ENCODE peak calls at places on chromosomes 3 and 15, in six cellular contexts. V is brain microvascular endothelial cell, T is RWPE1, C is breast epithelium, B is astrocyte, I is heart right ventricle. O is an unnamed sample.

GRCh38 chr15:60605879-60606304 is 127.0 kb upstream of the ICE2 start:
- DNase-seq in C (no peak), I (peak; percentile 62), T (no peak), B (peak; percentile 62), V (peak; percentile 75), O (no peak)

GRCh38 chr3:98921957-98922356 is 20.5 kb upstream of the DCBLD2 start:
- DNase-seq in C (no peak), I (peak; percentile 23), B (peak; percentile 45), T (no peak), V (no peak), O (no peak)

GRCh38 chr3:47283596-47284364 is 1.0 kb downstream of the KLHL18 start:
- DNase-seq in T (peak; percentile 7), B (no peak), V (no peak), C (no peak), I (no peak), O (no peak)

GRCh38 chr15:23424111-23424904 is 22.7 kb downstream of the GOLGA6L2 start:
- DNase-seq in I (no peak), B (no peak), V (no peak), T (no peak), C (no peak), O (no peak)

GRCh38 chr15:79089331-79089889 is 1.2 kb downstream of the RASGRF1 start:
- DNase-seq in B (no peak), T (no peak), C (no peak), V (no peak), I (no peak), O (no peak)

GRCh38 chr3:61688307-61688695 is 126.9 kb downstream of the PTPRG start:
- DNase-seq in C (no peak), B (no peak), V (no peak), I (no peak), T (no peak), O (no peak)

GRCh38 chr3:99846472-99846871 is 28.8 kb downstream of the CMSS1 start:
- DNase-seq in V (peak; percentile 49), B (peak; percentile 70), I (peak; percentile 37), C (no peak), T (no peak), O (no peak)

GRCh38 chr15:93035092-93035915 is 53.7 kb downstream of the RGMA start:
- DNase-seq in V (no peak), C (peak; percentile 28), B (no peak), I (no peak), T (no peak), O (peak; percentile 30)

GRCh38 chr15:35912196-35912595 is 366.2 kb upstream of the DPH6 start:
- DNase-seq in B (no peak), T (no peak), I (no peak), C (no peak), V (peak; percentile 20), O (no peak)

GRCh38 chr3:161222662-161223061 is 1.6 kb downstream of the NMD3 start:
- DNase-seq in B (peak; percentile 63), C (no peak), I (no peak), T (no peak), V (no peak), O (no peak)

GRCh38 chr3:53764376-53764775 is 81.8 kb downstream of the CHDH start:
- DNase-seq in I (no peak), T (no peak), B (no peak), V (no peak), C (no peak), O (peak; percentile 56)

GRCh38 chr3:3801510-3801841 is 2.2 kb downstream of the LRRN1 start:
- DNase-seq in I (no peak), V (no peak), B (no peak), C (no peak), T (no peak), O (no peak)

GRCh38 chr3:24002129-24002528 is 57.0 kb downstream of the NR1D2 start:
- DNase-seq in B (no peak), C (no peak), V (no peak), I (no peak), T (no peak), O (no peak)

GRCh38 chr15:89772933-89773583 is 3.1 kb upstream of the MESP2 start:
- DNase-seq in B (no peak), I (no peak), V (no peak), C (no peak), T (no peak), O (no peak)

GRCh38 chr3:168024537-168024941 is 71.2 kb downstream of the GOLIM4 start:
- DNase-seq in I (peak; percentile 27), T (no peak), V (peak; percentile 71), B (peak; percentile 90), C (no peak), O (no peak)

GRCh38 chr15:25863067-25863967 is at the start of gene ATP10A:
- DNase-seq in C (no peak), B (peak; percentile 61), I (peak; percentile 45), V (peak; percentile 40), T (no peak), O (peak; percentile 82)
- H3K27ac ChIP-seq in C (peak within 1 kb of the TSS; percentile 62), B (peak within 1 kb of the TSS; percentile 48), I (peak within 1 kb of the TSS; percentile 64), V (no peak within 1 kb of the TSS), T (peak within 1 kb of the TSS; percentile 60), O (peak within 1 kb of the TSS; percentile 64)

DNA sequence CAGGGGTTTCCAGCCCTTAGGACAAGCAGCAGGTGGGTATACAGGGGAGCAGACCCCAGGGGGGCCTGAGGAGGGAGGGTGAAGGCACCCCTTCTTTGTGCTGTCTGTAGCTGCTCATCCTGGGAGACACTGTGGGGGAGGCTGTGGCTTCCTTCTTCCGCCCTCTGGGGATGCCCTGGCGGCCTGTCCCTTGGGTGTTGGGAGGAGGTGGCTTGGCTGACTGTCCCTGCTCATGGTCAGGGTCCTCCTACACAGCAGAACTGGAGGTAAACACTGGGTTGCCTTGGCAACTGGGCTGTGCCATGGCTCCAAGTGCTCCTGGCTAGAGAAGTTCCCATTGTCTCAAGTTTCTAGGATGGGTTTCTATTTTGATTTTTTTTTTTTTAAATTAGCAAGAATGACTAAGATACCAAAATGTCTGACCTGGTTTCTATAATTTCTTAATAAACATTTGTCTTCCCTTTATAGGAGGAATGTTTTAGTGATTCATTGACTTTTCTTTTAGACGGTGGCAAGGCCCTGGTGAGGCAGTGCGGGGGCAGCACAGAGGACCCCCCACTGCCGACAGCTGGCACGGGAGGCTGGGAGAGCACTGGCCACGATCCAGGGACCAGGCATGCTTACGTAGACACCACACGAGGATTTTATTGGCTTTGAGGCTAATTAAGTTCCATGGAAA is 12.4 kb downstream of the KLF13 start:
- DNase-seq in T (no peak), B (peak; percentile 77), I (peak; percentile 88), V (peak; percentile 88), C (no peak), O (peak; percentile 87)
- H3K27ac ChIP-seq in T (peak overlapping the region; percentile 95), B (peak overlapping the region; percentile 78), I (peak overlapping the region; percentile 100), V (peak overlapping the region; percentile 36), C (peak overlapping the region; percentile 89), O (peak overlapping the region; percentile 85)

DNA sequence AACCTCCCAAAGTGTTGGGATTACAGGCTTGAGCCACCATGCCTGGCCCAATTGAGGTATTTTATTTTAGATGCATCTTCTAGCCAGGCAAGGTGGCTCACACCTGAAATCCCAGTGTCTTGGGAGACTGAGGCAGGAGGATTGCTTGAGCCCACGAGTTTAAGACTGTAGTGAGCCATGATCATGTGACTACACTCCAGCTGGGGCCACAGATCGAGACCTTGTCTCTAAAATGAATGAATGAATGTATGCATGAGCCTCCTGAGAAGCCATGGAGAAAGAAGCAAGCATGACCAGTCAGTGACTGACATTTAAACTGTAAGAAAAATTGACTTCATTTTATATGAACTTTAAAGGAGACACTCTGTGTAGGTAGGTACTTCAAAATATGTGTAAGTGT is 105.7 kb downstream of the ZNF609 start:
- DNase-seq in C (no peak), V (no peak), T (no peak), B (no peak), I (no peak), O (no peak)
- H3K27ac ChIP-seq in C (no peak overlapping the region), V (no peak overlapping the region), T (no peak overlapping the region), B (no peak overlapping the region), I (no peak overlapping the region), O (no peak overlapping the region)

GRCh38 chr3:16463119-16463518 is 50.4 kb downstream of the RFTN1 start:
- DNase-seq in V (no peak), I (no peak), C (no peak), T (no peak), B (no peak), O (no peak)
- H3K27ac ChIP-seq in V (no peak overlapping the region), I (no peak overlapping the region), C (no peak overlapping the region), T (no peak overlapping the region), B (no peak overlapping the region), O (no peak overlapping the region)

GRCh38 chr15:72341361-72341760 is 21.4 kb upstream of the CELF6 start:
- DNase-seq in T (no peak), I (no peak), V (no peak), B (no peak), C (no peak), O (no peak)

GRCh38 chr15:72339777-72340177 is 19.8 kb upstream of the CELF6 start:
- DNase-seq in C (no peak), I (no peak), T (peak; percentile 26), V (peak; percentile 82), B (peak; percentile 82), O (no peak)

GRCh38 chr15:72340366-72340765 is 20.4 kb upstream of the CELF6 start:
- DNase-seq in B (no peak), V (no peak), T (no peak), C (no peak), I (no peak), O (no peak)

GRCh38 chr15:72344602-72345001 is 24.6 kb upstream of the CELF6 start:
- DNase-seq in B (no peak), V (no peak), T (no peak), C (no peak), I (no peak), O (no peak)

DNA sequence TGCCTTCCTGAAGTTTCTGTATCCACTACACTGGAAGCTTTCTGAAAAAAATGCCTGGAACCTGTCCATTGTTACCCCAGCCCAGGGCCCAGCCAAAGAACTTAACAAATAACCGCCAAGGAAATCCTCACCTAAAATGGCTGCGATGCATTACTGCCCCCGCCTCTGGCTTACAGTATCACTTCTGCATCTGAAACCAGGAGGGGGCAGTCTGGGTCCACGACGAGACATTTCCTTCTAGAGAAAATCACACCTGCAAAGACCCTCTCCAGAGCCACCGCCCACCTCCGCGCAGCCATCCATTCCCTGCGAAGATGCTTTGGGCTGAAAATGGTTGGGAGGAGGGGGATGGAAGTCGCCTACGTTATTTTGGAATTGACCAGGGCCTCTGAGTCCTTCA is 22.4 kb upstream of the CELF6 start:
- DNase-seq in V (peak; percentile 16), C (no peak), T (no peak), B (no peak), I (peak; percentile 19), O (no peak)
- H3K27ac ChIP-seq in V (no peak overlapping the region), C (no peak overlapping the region), T (no peak overlapping the region), B (no peak overlapping the region), I (no peak overlapping the region), O (no peak overlapping the region)

DNA sequence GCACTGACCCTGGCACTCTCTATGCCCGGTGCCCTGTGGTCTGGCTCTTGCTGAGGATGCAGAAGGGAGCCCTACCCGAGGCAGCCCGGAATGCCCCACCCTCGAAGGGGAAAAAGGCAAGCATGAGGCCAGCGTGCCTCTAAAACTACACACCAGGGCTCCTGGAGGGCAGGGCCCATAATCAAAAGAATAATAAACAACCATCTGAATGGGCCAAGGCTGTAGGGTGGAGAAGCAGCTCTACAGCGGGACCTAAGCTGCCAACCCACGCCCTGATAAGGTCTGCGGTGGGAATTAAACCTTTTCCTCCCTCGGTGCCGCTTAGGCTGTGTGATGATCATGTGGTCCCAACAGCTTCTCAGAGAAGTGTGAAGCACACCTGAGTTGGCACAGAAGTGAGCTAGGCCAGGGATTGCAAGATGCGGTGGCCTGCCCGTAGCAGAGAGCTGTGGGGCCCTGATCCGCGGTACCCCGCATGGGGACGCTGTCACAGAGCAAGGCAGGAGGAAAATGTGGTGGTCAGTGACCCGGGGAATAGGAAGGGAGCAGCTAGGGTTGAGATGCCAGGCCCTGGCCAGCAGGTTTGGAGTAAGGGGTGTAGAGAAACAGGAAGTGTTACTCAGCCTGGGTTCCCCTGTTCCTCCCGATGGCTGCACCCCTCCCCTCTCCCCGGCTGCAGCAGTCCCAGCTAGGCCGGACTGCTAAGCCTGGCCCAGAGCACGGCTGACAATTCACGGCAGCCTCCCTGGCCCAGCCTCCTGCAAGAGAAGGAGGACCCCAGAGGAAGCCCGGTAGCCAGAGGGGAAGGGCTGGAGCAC is 1.1 kb upstream of the C15orf62 start:
- DNase-seq in V (no peak), T (no peak), B (no peak), I (no peak), C (no peak), O (peak; percentile 79)
- H3K27ac ChIP-seq in V (no peak overlapping the region), T (peak overlapping the region; percentile 99), B (no peak overlapping the region), I (peak overlapping the region; percentile 31), C (peak overlapping the region; percentile 92), O (peak overlapping the region; percentile 39)

O was measured in left lung.